ENCODE peak calls at places on chromosomes 7 and 10, in six cellular contexts. One of them, this sample, is unnamed.

GRCh38 chr10:124155781-124156401 is 62.5 kb upstream of the CHST15 start:
- DNase-seq in NCI-H748 treated with DMSO at 0.1 percent for 48 hours: no peak
- DNase-seq in LoVo: peak
- DNase-seq in endothelial cell of umbilical vein: peak
- DNase-seq in bronchial epithelial cell: no peak
- DNase-seq in activated gamma-delta T cell treated with anti-CD3 and anti-CD28 coated beads, Interleukin-2, amount 50 U/mL, for 16 hours: no peak
- DNase-seq in this sample: no peak

GRCh38 chr10:12703813-12704212 is 297.7 kb downstream of the CCDC3 start:
- DNase-seq in activated gamma-delta T cell treated with anti-CD3 and anti-CD28 coated beads, Interleukin-2, amount 50 U/mL, for 16 hours: no peak
- DNase-seq in bronchial epithelial cell: peak
- DNase-seq in endothelial cell of umbilical vein: peak
- DNase-seq in NCI-H748 treated with DMSO at 0.1 percent for 48 hours: no peak
- DNase-seq in LoVo: peak
- DNase-seq in this sample: no peak

GRCh38 chr10:21742740-21743412 is 208.8 kb downstream of the MLLT10 start:
- DNase-seq in LoVo: no peak
- DNase-seq in NCI-H748 treated with DMSO at 0.1 percent for 48 hours: no peak
- DNase-seq in activated gamma-delta T cell treated with anti-CD3 and anti-CD28 coated beads, Interleukin-2, amount 50 U/mL, for 16 hours: no peak
- DNase-seq in endothelial cell of umbilical vein: no peak
- DNase-seq in bronchial epithelial cell: no peak
- DNase-seq in this sample: no peak

GRCh38 chr10:110794808-110795207 is 76.9 kb upstream of the PDCD4 start:
- DNase-seq in bronchial epithelial cell: no peak
- DNase-seq in endothelial cell of umbilical vein: no peak
- DNase-seq in activated gamma-delta T cell treated with anti-CD3 and anti-CD28 coated beads, Interleukin-2, amount 50 U/mL, for 16 hours: no peak
- DNase-seq in NCI-H748 treated with DMSO at 0.1 percent for 48 hours: no peak
- DNase-seq in LoVo: no peak
- DNase-seq in this sample: no peak

GRCh38 chr10:106519376-106520035 is 645.0 kb downstream of the SORCS1 start:
- DNase-seq in bronchial epithelial cell: no peak
- DNase-seq in NCI-H748 treated with DMSO at 0.1 percent for 48 hours: no peak
- DNase-seq in endothelial cell of umbilical vein: no peak
- DNase-seq in activated gamma-delta T cell treated with anti-CD3 and anti-CD28 coated beads, Interleukin-2, amount 50 U/mL, for 16 hours: no peak
- DNase-seq in LoVo: no peak
- DNase-seq in this sample: no peak

GRCh38 chr10:33802566-33802965 is 468.1 kb upstream of the NRP1 start:
- DNase-seq in endothelial cell of umbilical vein: no peak
- DNase-seq in activated gamma-delta T cell treated with anti-CD3 and anti-CD28 coated beads, Interleukin-2, amount 50 U/mL, for 16 hours: no peak
- DNase-seq in bronchial epithelial cell: no peak
- DNase-seq in NCI-H748 treated with DMSO at 0.1 percent for 48 hours: no peak
- DNase-seq in LoVo: no peak
- DNase-seq in this sample: no peak

GRCh38 chr7:6262206-6262605 is 10.2 kb downstream of the CYTH3 start:
- DNase-seq in bronchial epithelial cell: no peak
- DNase-seq in endothelial cell of umbilical vein: no peak
- DNase-seq in LoVo: no peak
- DNase-seq in NCI-H748 treated with DMSO at 0.1 percent for 48 hours: no peak
- DNase-seq in activated gamma-delta T cell treated with anti-CD3 and anti-CD28 coated beads, Interleukin-2, amount 50 U/mL, for 16 hours: no peak
- DNase-seq in this sample: no peak

GRCh38 chr10:114548662-114549061 is 109.4 kb downstream of the ABLIM1 start:
- DNase-seq in activated gamma-delta T cell treated with anti-CD3 and anti-CD28 coated beads, Interleukin-2, amount 50 U/mL, for 16 hours: no peak
- DNase-seq in LoVo: no peak
- DNase-seq in endothelial cell of umbilical vein: peak
- DNase-seq in NCI-H748 treated with DMSO at 0.1 percent for 48 hours: peak
- DNase-seq in bronchial epithelial cell: peak
- DNase-seq in this sample: peak

GRCh38 chr10:33353334-33353733 is 18.9 kb upstream of the NRP1 start:
- DNase-seq in NCI-H748 treated with DMSO at 0.1 percent for 48 hours: no peak
- DNase-seq in bronchial epithelial cell: no peak
- DNase-seq in endothelial cell of umbilical vein: no peak
- DNase-seq in activated gamma-delta T cell treated with anti-CD3 and anti-CD28 coated beads, Interleukin-2, amount 50 U/mL, for 16 hours: no peak
- DNase-seq in LoVo: no peak
- DNase-seq in this sample: no peak

GRCh38 chr10:30436200-30436599 is 2.2 kb downstream of the MAP3K8 start:
- DNase-seq in LoVo: no peak
- DNase-seq in bronchial epithelial cell: no peak
- DNase-seq in endothelial cell of umbilical vein: peak
- DNase-seq in NCI-H748 treated with DMSO at 0.1 percent for 48 hours: no peak
- DNase-seq in activated gamma-delta T cell treated with anti-CD3 and anti-CD28 coated beads, Interleukin-2, amount 50 U/mL, for 16 hours: no peak
- DNase-seq in this sample: no peak

GRCh38 chr7:53358301-53358700 is 322.9 kb downstream of the POM121L12 start:
- DNase-seq in activated gamma-delta T cell treated with anti-CD3 and anti-CD28 coated beads, Interleukin-2, amount 50 U/mL, for 16 hours: no peak
- DNase-seq in NCI-H748 treated with DMSO at 0.1 percent for 48 hours: no peak
- DNase-seq in LoVo: no peak
- DNase-seq in endothelial cell of umbilical vein: no peak
- DNase-seq in bronchial epithelial cell: no peak
- DNase-seq in this sample: no peak

GRCh38 chr10:73593812-73594211 is 2.7 kb upstream of the USP54 start:
- DNase-seq in activated gamma-delta T cell treated with anti-CD3 and anti-CD28 coated beads, Interleukin-2, amount 50 U/mL, for 16 hours: no peak
- DNase-seq in NCI-H748 treated with DMSO at 0.1 percent for 48 hours: no peak
- DNase-seq in bronchial epithelial cell: no peak
- DNase-seq in endothelial cell of umbilical vein: no peak
- DNase-seq in LoVo: no peak
- DNase-seq in this sample: no peak

GRCh38 chr7:17434841-17435692 is 136.6 kb downstream of the AHR start:
- DNase-seq in activated gamma-delta T cell treated with anti-CD3 and anti-CD28 coated beads, Interleukin-2, amount 50 U/mL, for 16 hours: no peak
- DNase-seq in bronchial epithelial cell: peak
- DNase-seq in LoVo: peak
- DNase-seq in endothelial cell of umbilical vein: no peak
- DNase-seq in NCI-H748 treated with DMSO at 0.1 percent for 48 hours: no peak
- DNase-seq in this sample: no peak

GRCh38 chr7:83355143-83355542 is 192.5 kb upstream of the PCLO start:
- DNase-seq in NCI-H748 treated with DMSO at 0.1 percent for 48 hours: no peak
- DNase-seq in activated gamma-delta T cell treated with anti-CD3 and anti-CD28 coated beads, Interleukin-2, amount 50 U/mL, for 16 hours: no peak
- DNase-seq in LoVo: no peak
- DNase-seq in endothelial cell of umbilical vein: no peak
- DNase-seq in bronchial epithelial cell: no peak
- DNase-seq in this sample: no peak

GRCh38 chr7:98231489-98232275 is 20.4 kb downstream of the TECPR1 start:
- DNase-seq in LoVo: no peak
- DNase-seq in endothelial cell of umbilical vein: no peak
- DNase-seq in bronchial epithelial cell: no peak
- DNase-seq in NCI-H748 treated with DMSO at 0.1 percent for 48 hours: no peak
- DNase-seq in activated gamma-delta T cell treated with anti-CD3 and anti-CD28 coated beads, Interleukin-2, amount 50 U/mL, for 16 hours: no peak
- DNase-seq in this sample: no peak

GRCh38 chr10:100661546-100661945 is 83.8 kb upstream of the PAX2 start:
- DNase-seq in activated gamma-delta T cell treated with anti-CD3 and anti-CD28 coated beads, Interleukin-2, amount 50 U/mL, for 16 hours: no peak
- DNase-seq in bronchial epithelial cell: no peak
- DNase-seq in endothelial cell of umbilical vein: no peak
- DNase-seq in LoVo: no peak
- DNase-seq in NCI-H748 treated with DMSO at 0.1 percent for 48 hours: no peak
- DNase-seq in this sample: no peak

GRCh38 chr7:30088362-30088761 is 46.4 kb upstream of the MTURN start:
- DNase-seq in endothelial cell of umbilical vein: no peak
- DNase-seq in activated gamma-delta T cell treated with anti-CD3 and anti-CD28 coated beads, Interleukin-2, amount 50 U/mL, for 16 hours: no peak
- DNase-seq in bronchial epithelial cell: no peak
- DNase-seq in LoVo: no peak
- DNase-seq in NCI-H748 treated with DMSO at 0.1 percent for 48 hours: no peak
- DNase-seq in this sample: no peak

GRCh38 chr7:17581301-17581700 is 282.8 kb downstream of the AHR start:
- DNase-seq in endothelial cell of umbilical vein: no peak
- DNase-seq in activated gamma-delta T cell treated with anti-CD3 and anti-CD28 coated beads, Interleukin-2, amount 50 U/mL, for 16 hours: no peak
- DNase-seq in LoVo: no peak
- DNase-seq in bronchial epithelial cell: no peak
- DNase-seq in NCI-H748 treated with DMSO at 0.1 percent for 48 hours: no peak
- DNase-seq in this sample: no peak

GRCh38 chr10:10786334-10787090 is 231.2 kb upstream of the CELF2 start:
- DNase-seq in LoVo: no peak
- DNase-seq in NCI-H748 treated with DMSO at 0.1 percent for 48 hours: no peak
- DNase-seq in activated gamma-delta T cell treated with anti-CD3 and anti-CD28 coated beads, Interleukin-2, amount 50 U/mL, for 16 hours: no peak
- DNase-seq in bronchial epithelial cell: peak
- DNase-seq in endothelial cell of umbilical vein: peak
- DNase-seq in this sample: no peak

GRCh38 chr7:75629042-75629441 is 109.7 kb downstream of the HIP1 start:
- DNase-seq in endothelial cell of umbilical vein: no peak
- DNase-seq in NCI-H748 treated with DMSO at 0.1 percent for 48 hours: no peak
- DNase-seq in bronchial epithelial cell: no peak
- DNase-seq in activated gamma-delta T cell treated with anti-CD3 and anti-CD28 coated beads, Interleukin-2, amount 50 U/mL, for 16 hours: no peak
- DNase-seq in LoVo: no peak
- DNase-seq in this sample: no peak

GRCh38 chr10:97475936-97476594 is 22.2 kb downstream of the MMS19 start:
- DNase-seq in LoVo: no peak
- DNase-seq in activated gamma-delta T cell treated with anti-CD3 and anti-CD28 coated beads, Interleukin-2, amount 50 U/mL, for 16 hours: no peak
- DNase-seq in endothelial cell of umbilical vein: no peak
- DNase-seq in bronchial epithelial cell: peak
- DNase-seq in NCI-H748 treated with DMSO at 0.1 percent for 48 hours: no peak
- DNase-seq in this sample: no peak

GRCh38 chr7:117950601-117951278 is 77.5 kb upstream of the CTTNBP2 start:
- DNase-seq in LoVo: no peak
- DNase-seq in activated gamma-delta T cell treated with anti-CD3 and anti-CD28 coated beads, Interleukin-2, amount 50 U/mL, for 16 hours: no peak
- DNase-seq in bronchial epithelial cell: peak
- DNase-seq in NCI-H748 treated with DMSO at 0.1 percent for 48 hours: no peak
- DNase-seq in endothelial cell of umbilical vein: no peak
- DNase-seq in this sample: no peak

GRCh38 chr10:128083191-128083895 is 42.9 kb downstream of the MKI67 start:
- DNase-seq in bronchial epithelial cell: no peak
- DNase-seq in NCI-H748 treated with DMSO at 0.1 percent for 48 hours: no peak
- DNase-seq in activated gamma-delta T cell treated with anti-CD3 and anti-CD28 coated beads, Interleukin-2, amount 50 U/mL, for 16 hours: no peak
- DNase-seq in LoVo: no peak
- DNase-seq in endothelial cell of umbilical vein: no peak
- DNase-seq in this sample: no peak

GRCh38 chr10:32095116-32095733 is 39.0 kb upstream of the KIF5B start:
- DNase-seq in activated gamma-delta T cell treated with anti-CD3 and anti-CD28 coated beads, Interleukin-2, amount 50 U/mL, for 16 hours: no peak
- DNase-seq in endothelial cell of umbilical vein: no peak
- DNase-seq in NCI-H748 treated with DMSO at 0.1 percent for 48 hours: no peak
- DNase-seq in bronchial epithelial cell: no peak
- DNase-seq in LoVo: no peak
- DNase-seq in this sample: no peak

GRCh38 chr7:151518105-151518780 is 1.5 kb downstream of the RHEB start:
- DNase-seq in activated gamma-delta T cell treated with anti-CD3 and anti-CD28 coated beads, Interleukin-2, amount 50 U/mL, for 16 hours: peak
- DNase-seq in endothelial cell of umbilical vein: peak
- DNase-seq in bronchial epithelial cell: peak
- DNase-seq in LoVo: peak
- DNase-seq in NCI-H748 treated with DMSO at 0.1 percent for 48 hours: no peak
- DNase-seq in this sample: peak

This sample was measured in NCI-H460.